ENCODE peak calls at places on chromosomes 16 and 17, in seven cellular contexts. One of them, this sample, is unnamed.

GRCh38 chr17:63587770-63588169 is 12.9 kb upstream of the TACO1 start:
- DNase-seq in brain microvascular endothelial cell: no peak
- DNase-seq in HL-60: no peak
- DNase-seq in GM23248: peak; percentile 31
- DNase-seq in heart right ventricle: no peak
- DNase-seq in dorsolateral prefrontal cortex: no peak
- DNase-seq in CD8-positive, alpha-beta memory T cell: no peak
- DNase-seq in this sample: no peak

GRCh38 chr16:15708096-15708495 is 58.1 kb downstream of the NDE1 start:
- DNase-seq in brain microvascular endothelial cell: peak; percentile 93
- DNase-seq in HL-60: no peak
- DNase-seq in GM23248: no peak
- DNase-seq in heart right ventricle: no peak
- DNase-seq in dorsolateral prefrontal cortex: no peak
- DNase-seq in CD8-positive, alpha-beta memory T cell: no peak
- DNase-seq in this sample: no peak

GRCh38 chr17:38591759-38592241 is 14.0 kb downstream of the SRCIN1 start:
- DNase-seq in brain microvascular endothelial cell: peak; percentile 8
- DNase-seq in HL-60: peak; percentile 96
- DNase-seq in GM23248: peak; percentile 66
- DNase-seq in heart right ventricle: no peak
- DNase-seq in dorsolateral prefrontal cortex: peak; percentile 63
- DNase-seq in CD8-positive, alpha-beta memory T cell: no peak
- DNase-seq in this sample: no peak

GRCh38 chr17:43402078-43402477 is 3.3 kb downstream of the ARL4D start:
- DNase-seq in brain microvascular endothelial cell: no peak
- DNase-seq in HL-60: no peak
- DNase-seq in GM23248: no peak
- DNase-seq in heart right ventricle: no peak
- DNase-seq in dorsolateral prefrontal cortex: no peak
- DNase-seq in CD8-positive, alpha-beta memory T cell: no peak
- DNase-seq in this sample: no peak

GRCh38 chr16:53576228-53576627 is 73.2 kb upstream of the AKTIP start:
- DNase-seq in brain microvascular endothelial cell: no peak
- DNase-seq in HL-60: no peak
- DNase-seq in GM23248: no peak
- DNase-seq in heart right ventricle: no peak
- DNase-seq in dorsolateral prefrontal cortex: no peak
- DNase-seq in CD8-positive, alpha-beta memory T cell: no peak
- DNase-seq in this sample: no peak

GRCh38 chr17:40560592-40561293 is 4.5 kb downstream of the CCR7 start:
- DNase-seq in brain microvascular endothelial cell: peak; percentile 89
- DNase-seq in HL-60: peak; percentile 50
- DNase-seq in GM23248: peak; percentile 36
- DNase-seq in heart right ventricle: no peak
- DNase-seq in dorsolateral prefrontal cortex: peak; percentile 6
- DNase-seq in CD8-positive, alpha-beta memory T cell: peak; percentile 61
- DNase-seq in this sample: no peak

GRCh38 chr17:30291571-30292489 is at the start of gene BLMH:
- DNase-seq in brain microvascular endothelial cell: peak; percentile 56
- DNase-seq in HL-60: peak; percentile 71
- DNase-seq in GM23248: peak; percentile 90
- DNase-seq in heart right ventricle: peak; percentile 86
- DNase-seq in dorsolateral prefrontal cortex: peak; percentile 63
- DNase-seq in CD8-positive, alpha-beta memory T cell: peak; percentile 68
- DNase-seq in this sample: peak; percentile 87

GRCh38 chr17:596287-596686 is 118.4 kb downstream of the VPS53 start:
- DNase-seq in brain microvascular endothelial cell: peak; percentile 59
- DNase-seq in HL-60: no peak
- DNase-seq in GM23248: peak; percentile 60
- DNase-seq in heart right ventricle: no peak
- DNase-seq in dorsolateral prefrontal cortex: no peak
- DNase-seq in CD8-positive, alpha-beta memory T cell: no peak
- DNase-seq in this sample: no peak

GRCh38 chr16:2968738-2969544 is at the start of gene PAQR4:
- DNase-seq in brain microvascular endothelial cell: peak; percentile 60
- DNase-seq in HL-60: peak; percentile 83
- DNase-seq in GM23248: peak; percentile 95
- DNase-seq in heart right ventricle: peak; percentile 90
- DNase-seq in dorsolateral prefrontal cortex: peak; percentile 80
- DNase-seq in CD8-positive, alpha-beta memory T cell: peak; percentile 71
- DNase-seq in this sample: peak; percentile 77

GRCh38 chr17:20189322-20189721 is 180.2 kb downstream of the SPECC1 start:
- DNase-seq in brain microvascular endothelial cell: peak; percentile 47
- DNase-seq in HL-60: no peak
- DNase-seq in GM23248: peak; percentile 64
- DNase-seq in heart right ventricle: no peak
- DNase-seq in dorsolateral prefrontal cortex: peak; percentile 94
- DNase-seq in CD8-positive, alpha-beta memory T cell: no peak
- DNase-seq in this sample: no peak

GRCh38 chr17:5034063-5034462 is 1.2 kb downstream of the SLC52A1 start:
- DNase-seq in brain microvascular endothelial cell: no peak
- DNase-seq in HL-60: no peak
- DNase-seq in GM23248: no peak
- DNase-seq in heart right ventricle: no peak
- DNase-seq in dorsolateral prefrontal cortex: no peak
- DNase-seq in CD8-positive, alpha-beta memory T cell: no peak
- DNase-seq in this sample: no peak

GRCh38 chr17:75724016-75725003 is 3.1 kb downstream of the ITGB4 start:
- DNase-seq in brain microvascular endothelial cell: no peak
- DNase-seq in HL-60: peak; percentile 19
- DNase-seq in GM23248: no peak
- DNase-seq in heart right ventricle: no peak
- DNase-seq in dorsolateral prefrontal cortex: no peak
- DNase-seq in CD8-positive, alpha-beta memory T cell: no peak
- DNase-seq in this sample: no peak

GRCh38 chr17:75721463-75722011 is 278 bp downstream of the ITGB4 start:
- DNase-seq in brain microvascular endothelial cell: no peak
- DNase-seq in HL-60: no peak
- DNase-seq in GM23248: peak; percentile 16
- DNase-seq in heart right ventricle: no peak
- DNase-seq in dorsolateral prefrontal cortex: no peak
- DNase-seq in CD8-positive, alpha-beta memory T cell: no peak
- DNase-seq in this sample: no peak

GRCh38 chr17:75723201-75723930 is 2.1 kb downstream of the ITGB4 start:
- DNase-seq in brain microvascular endothelial cell: no peak
- DNase-seq in HL-60: no peak
- DNase-seq in GM23248: peak; percentile 23
- DNase-seq in heart right ventricle: no peak
- DNase-seq in dorsolateral prefrontal cortex: no peak
- DNase-seq in CD8-positive, alpha-beta memory T cell: no peak
- DNase-seq in this sample: no peak

GRCh38 chr17:75722076-75722475 is 817 bp downstream of the ITGB4 start:
- DNase-seq in brain microvascular endothelial cell: no peak
- DNase-seq in HL-60: no peak
- DNase-seq in GM23248: no peak
- DNase-seq in heart right ventricle: no peak
- DNase-seq in dorsolateral prefrontal cortex: no peak
- DNase-seq in CD8-positive, alpha-beta memory T cell: no peak
- DNase-seq in this sample: no peak

DNA sequence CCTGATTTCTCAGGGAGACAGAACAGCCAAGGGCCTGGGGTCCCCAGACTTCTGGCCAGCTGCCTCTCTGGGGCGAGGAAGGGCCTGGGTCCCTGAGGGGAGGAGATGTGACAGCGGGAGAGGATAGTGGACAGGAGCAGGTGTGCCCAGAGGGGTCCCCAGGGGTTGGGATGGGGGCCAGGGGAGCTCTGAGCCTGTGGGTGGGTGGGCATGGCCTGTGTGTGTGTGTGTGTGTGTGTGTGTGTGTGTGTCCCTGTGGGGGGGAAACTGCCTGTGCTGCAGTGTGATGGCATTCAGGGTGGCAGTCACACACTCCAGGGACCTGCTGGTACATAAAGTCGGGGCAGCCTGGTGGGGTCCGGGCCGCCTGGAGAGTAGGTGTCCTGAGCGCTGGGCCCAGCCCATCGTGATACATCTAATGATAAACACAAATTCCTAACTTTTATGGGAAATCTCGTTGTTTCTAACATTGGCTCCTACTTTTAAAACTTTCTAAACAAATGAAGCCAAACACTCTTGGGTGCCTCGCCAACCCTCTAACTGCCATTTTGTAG is 1.4 kb downstream of the ITGB4 start:
- DNase-seq in brain microvascular endothelial cell: no peak
- DNase-seq in HL-60: no peak
- DNase-seq in GM23248: no peak
- DNase-seq in heart right ventricle: no peak
- DNase-seq in dorsolateral prefrontal cortex: no peak
- DNase-seq in CD8-positive, alpha-beta memory T cell: no peak
- DNase-seq in this sample: no peak
- H3K27ac ChIP-seq in brain microvascular endothelial cell: no peak overlapping the region
- H3K27ac ChIP-seq in HL-60: no peak overlapping the region
- H3K27ac ChIP-seq in GM23248: no peak overlapping the region
- H3K27ac ChIP-seq in heart right ventricle: peak overlapping the region; percentile 47
- H3K27ac ChIP-seq in dorsolateral prefrontal cortex: peak overlapping the region; percentile 32
- H3K27ac ChIP-seq in CD8-positive, alpha-beta memory T cell: no peak overlapping the region
- H3K27ac ChIP-seq in this sample: peak overlapping the region; percentile 52

DNA sequence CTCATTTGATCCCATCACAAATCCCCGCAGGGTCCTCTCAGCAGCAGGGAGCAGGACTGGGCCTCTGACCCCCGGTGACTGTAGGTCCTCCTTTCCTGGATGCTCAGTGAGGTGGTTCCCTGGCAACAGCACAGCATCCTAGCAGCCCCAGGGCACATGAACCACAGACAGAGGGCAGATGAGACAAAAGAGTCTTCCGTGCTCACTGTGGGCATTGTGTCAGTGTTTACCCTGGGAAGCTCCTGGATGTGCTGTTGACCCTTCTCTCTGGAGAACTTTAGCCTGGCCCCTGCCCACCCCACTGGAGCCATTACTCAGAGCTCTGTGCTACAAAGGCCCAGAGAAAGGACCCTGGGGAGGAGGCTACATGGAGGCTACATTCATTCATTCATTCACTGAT is 21.7 kb upstream of the TMEM220 start:
- DNase-seq in brain microvascular endothelial cell: no peak
- DNase-seq in HL-60: no peak
- DNase-seq in GM23248: no peak
- DNase-seq in heart right ventricle: no peak
- DNase-seq in dorsolateral prefrontal cortex: no peak
- DNase-seq in CD8-positive, alpha-beta memory T cell: no peak
- DNase-seq in this sample: no peak
- H3K27ac ChIP-seq in brain microvascular endothelial cell: no peak overlapping the region
- H3K27ac ChIP-seq in HL-60: no peak overlapping the region
- H3K27ac ChIP-seq in GM23248: no peak overlapping the region
- H3K27ac ChIP-seq in heart right ventricle: no peak overlapping the region
- H3K27ac ChIP-seq in dorsolateral prefrontal cortex: no peak overlapping the region
- H3K27ac ChIP-seq in CD8-positive, alpha-beta memory T cell: no peak overlapping the region
- H3K27ac ChIP-seq in this sample: no peak overlapping the region

GRCh38 chr16:69204106-69204655 is 17.2 kb downstream of the SNTB2 start:
- DNase-seq in brain microvascular endothelial cell: no peak
- DNase-seq in HL-60: peak; percentile 32
- DNase-seq in GM23248: no peak
- DNase-seq in heart right ventricle: no peak
- DNase-seq in dorsolateral prefrontal cortex: no peak
- DNase-seq in CD8-positive, alpha-beta memory T cell: no peak
- DNase-seq in this sample: no peak
- H3K27ac ChIP-seq in brain microvascular endothelial cell: no peak overlapping the region
- H3K27ac ChIP-seq in HL-60: no peak overlapping the region
- H3K27ac ChIP-seq in GM23248: peak overlapping the region; percentile 44
- H3K27ac ChIP-seq in heart right ventricle: no peak overlapping the region
- H3K27ac ChIP-seq in dorsolateral prefrontal cortex: no peak overlapping the region
- H3K27ac ChIP-seq in CD8-positive, alpha-beta memory T cell: no peak overlapping the region
- H3K27ac ChIP-seq in this sample: peak overlapping the region; percentile 20

GRCh38 chr17:13106171-13106570 is 88.3 kb upstream of the ELAC2 start:
- DNase-seq in brain microvascular endothelial cell: no peak
- DNase-seq in HL-60: no peak
- DNase-seq in GM23248: no peak
- DNase-seq in heart right ventricle: no peak
- DNase-seq in dorsolateral prefrontal cortex: no peak
- DNase-seq in CD8-positive, alpha-beta memory T cell: no peak
- DNase-seq in this sample: no peak
- H3K27ac ChIP-seq in brain microvascular endothelial cell: no peak overlapping the region
- H3K27ac ChIP-seq in HL-60: no peak overlapping the region
- H3K27ac ChIP-seq in GM23248: no peak overlapping the region
- H3K27ac ChIP-seq in heart right ventricle: no peak overlapping the region
- H3K27ac ChIP-seq in dorsolateral prefrontal cortex: no peak overlapping the region
- H3K27ac ChIP-seq in CD8-positive, alpha-beta memory T cell: no peak overlapping the region
- H3K27ac ChIP-seq in this sample: no peak overlapping the region

GRCh38 chr17:45052052-45052772 is 780 bp upstream of the DCAKD start:
- DNase-seq in brain microvascular endothelial cell: no peak
- DNase-seq in HL-60: peak; percentile 72
- DNase-seq in GM23248: peak; percentile 53
- DNase-seq in heart right ventricle: peak; percentile 52
- DNase-seq in dorsolateral prefrontal cortex: peak; percentile 37
- DNase-seq in CD8-positive, alpha-beta memory T cell: peak; percentile 15
- DNase-seq in this sample: peak; percentile 62
- H3K27ac ChIP-seq in brain microvascular endothelial cell: peak overlapping the region; percentile 43
- H3K27ac ChIP-seq in HL-60: peak overlapping the region; percentile 84
- H3K27ac ChIP-seq in GM23248: peak overlapping the region; percentile 49
- H3K27ac ChIP-seq in heart right ventricle: peak overlapping the region; percentile 77
- H3K27ac ChIP-seq in dorsolateral prefrontal cortex: peak overlapping the region; percentile 15
- H3K27ac ChIP-seq in CD8-positive, alpha-beta memory T cell: peak overlapping the region; percentile 67
- H3K27ac ChIP-seq in this sample: peak overlapping the region; percentile 81

GRCh38 chr16:56909484-56910113 is 22.3 kb upstream of the HERPUD1 start:
- DNase-seq in brain microvascular endothelial cell: no peak
- DNase-seq in HL-60: no peak
- DNase-seq in GM23248: no peak
- DNase-seq in heart right ventricle: no peak
- DNase-seq in dorsolateral prefrontal cortex: no peak
- DNase-seq in CD8-positive, alpha-beta memory T cell: no peak
- DNase-seq in this sample: no peak
- H3K27ac ChIP-seq in brain microvascular endothelial cell: peak overlapping the region; percentile 82
- H3K27ac ChIP-seq in HL-60: no peak overlapping the region
- H3K27ac ChIP-seq in GM23248: peak overlapping the region; percentile 81
- H3K27ac ChIP-seq in heart right ventricle: peak overlapping the region; percentile 60
- H3K27ac ChIP-seq in dorsolateral prefrontal cortex: no peak overlapping the region
- H3K27ac ChIP-seq in CD8-positive, alpha-beta memory T cell: no peak overlapping the region
- H3K27ac ChIP-seq in this sample: no peak overlapping the region

GRCh38 chr16:84196101-84196500 is 5.1 kb downstream of the ADAD2 start:
- DNase-seq in brain microvascular endothelial cell: no peak
- DNase-seq in HL-60: no peak
- DNase-seq in GM23248: no peak
- DNase-seq in heart right ventricle: no peak
- DNase-seq in dorsolateral prefrontal cortex: no peak
- DNase-seq in CD8-positive, alpha-beta memory T cell: no peak
- DNase-seq in this sample: no peak

GRCh38 chr16:84194470-84195200 is 3.7 kb downstream of the ADAD2 start:
- DNase-seq in brain microvascular endothelial cell: no peak
- DNase-seq in HL-60: peak; percentile 5
- DNase-seq in GM23248: no peak
- DNase-seq in heart right ventricle: no peak
- DNase-seq in dorsolateral prefrontal cortex: no peak
- DNase-seq in CD8-positive, alpha-beta memory T cell: no peak
- DNase-seq in this sample: no peak

GRCh38 chr16:84194018-84194417 is 3.1 kb downstream of the ADAD2 start:
- DNase-seq in brain microvascular endothelial cell: no peak
- DNase-seq in HL-60: no peak
- DNase-seq in GM23248: no peak
- DNase-seq in heart right ventricle: no peak
- DNase-seq in dorsolateral prefrontal cortex: no peak
- DNase-seq in CD8-positive, alpha-beta memory T cell: no peak
- DNase-seq in this sample: no peak

GRCh38 chr16:84196727-84197486 is 6.0 kb downstream of the ADAD2 start:
- DNase-seq in brain microvascular endothelial cell: no peak
- DNase-seq in HL-60: peak; percentile 32
- DNase-seq in GM23248: no peak
- DNase-seq in heart right ventricle: no peak
- DNase-seq in dorsolateral prefrontal cortex: no peak
- DNase-seq in CD8-positive, alpha-beta memory T cell: no peak
- DNase-seq in this sample: no peak

GRCh38 chr16:84195201-84196093 is 4.5 kb downstream of the ADAD2 start:
- DNase-seq in brain microvascular endothelial cell: no peak
- DNase-seq in HL-60: no peak
- DNase-seq in GM23248: no peak
- DNase-seq in heart right ventricle: no peak
- DNase-seq in dorsolateral prefrontal cortex: no peak
- DNase-seq in CD8-positive, alpha-beta memory T cell: no peak
- DNase-seq in this sample: no peak
- H3K27ac ChIP-seq in brain microvascular endothelial cell: no peak overlapping the region
- H3K27ac ChIP-seq in HL-60: no peak overlapping the region
- H3K27ac ChIP-seq in GM23248: no peak overlapping the region
- H3K27ac ChIP-seq in heart right ventricle: no peak overlapping the region
- H3K27ac ChIP-seq in dorsolateral prefrontal cortex: no peak overlapping the region
- H3K27ac ChIP-seq in CD8-positive, alpha-beta memory T cell: no peak overlapping the region
- H3K27ac ChIP-seq in this sample: no peak overlapping the region